ENCODE peak calls at places on chromosomes 3 and 15, in eight cellular contexts. M is AG08395; I is frontal cortex; V is effector CD4-positive, alpha-beta T cell; F is cardiac muscle cell; J is activated CD8-positive, alpha-beta memory T cell treated with anti-CD3 and anti-CD28 coated beads, Interleukin-2, amount 50 U/mL, for 4 hours; Z is naive thymus-derived CD4-positive, alpha-beta T cell; T is pulmonary artery endothelial cell. L is an unnamed sample.

GRCh38 chr3:23455775-23456174 is 252.6 kb downstream of the UBE2E2 start:
- DNase-seq in V (no peak), M (peak), F (peak), J (no peak), Z (no peak), I (no peak), T (no peak), L (peak)

GRCh38 chr3:21226086-21226485 is 524.9 kb downstream of the ZNF385D start:
- DNase-seq in T (no peak), V (no peak), M (no peak), F (no peak), Z (no peak), I (no peak), J (no peak), L (no peak)

GRCh38 chr3:58013973-58014649 is 5.9 kb downstream of the FLNB start:
- DNase-seq in V (no peak), M (peak), T (no peak), I (no peak), J (no peak), F (peak), Z (no peak), L (peak)

GRCh38 chr3:129199366-129199765 is 15.7 kb upstream of the CNBP start:
- DNase-seq in I (no peak), F (no peak), V (no peak), J (no peak), Z (no peak), M (no peak), T (no peak), L (no peak)

GRCh38 chr3:186331043-186331442 is 31.0 kb downstream of the DGKG start:
- DNase-seq in V (no peak), I (no peak), F (no peak), Z (no peak), T (no peak), J (no peak), M (no peak), L (no peak)

GRCh38 chr3:96267577-96267976 is 546.8 kb upstream of the EPHA6 start:
- DNase-seq in T (no peak), Z (no peak), M (no peak), J (no peak), V (no peak), F (no peak), I (no peak), L (no peak)

GRCh38 chr3:130709671-130710070 is 37.0 kb downstream of the PIK3R4 start:
- DNase-seq in I (no peak), J (no peak), T (no peak), Z (no peak), M (no peak), V (no peak), F (peak), L (no peak)

GRCh38 chr3:14507757-14508504 is 32.2 kb downstream of the GRIP2 start:
- DNase-seq in M (no peak), J (no peak), F (no peak), T (no peak), V (no peak), Z (no peak), I (no peak), L (no peak)

GRCh38 chr3:195897853-195898415 is 10.4 kb downstream of the TNK2 start:
- DNase-seq in I (no peak), Z (no peak), M (no peak), V (no peak), F (no peak), T (no peak), J (no peak), L (no peak)

GRCh38 chr15:36886135-36887011 is 214.0 kb downstream of the MEIS2 start:
- DNase-seq in Z (no peak), I (no peak), F (no peak), J (no peak), M (no peak), T (no peak), V (no peak), L (no peak)

GRCh38 chr3:78201066-78201465 is 1161.2 kb downstream of the ROBO2 start:
- DNase-seq in V (no peak), I (no peak), M (no peak), J (no peak), F (no peak), T (no peak), Z (no peak), L (no peak)

GRCh38 chr3:144930431-144930830 is 958.8 kb downstream of the DIPK2A start:
- DNase-seq in J (no peak), I (no peak), Z (no peak), V (no peak), T (no peak), F (no peak), M (no peak), L (no peak)

GRCh38 chr3:102265720-102266119 is 169.1 kb upstream of the ZPLD1 start:
- DNase-seq in T (no peak), Z (no peak), F (peak), J (no peak), M (no peak), I (no peak), V (no peak), L (no peak)

GRCh38 chr15:99967841-99968371 is 234.7 kb upstream of the LYSMD4 start:
- DNase-seq in J (no peak), I (no peak), M (no peak), V (no peak), F (peak), T (no peak), Z (no peak), L (no peak)

GRCh38 chr15:48046813-48047483 is 73.8 kb upstream of the SLC24A5 start:
- DNase-seq in M (no peak), V (no peak), F (no peak), I (no peak), J (no peak), Z (no peak), T (no peak), L (no peak)

GRCh38 chr3:71225951-71226564 is 357.5 kb downstream of the FOXP1 start:
- DNase-seq in F (no peak), V (no peak), M (no peak), I (no peak), J (no peak), Z (no peak), T (no peak), L (peak)

GRCh38 chr15:77481670-77482069 is 61.0 kb downstream of the HMG20A start:
- DNase-seq in T (peak), Z (no peak), M (no peak), I (no peak), V (no peak), F (peak), J (no peak), L (peak)

GRCh38 chr15:43903864-43904290 is 77.1 kb downstream of the WDR76 start:
- DNase-seq in J (peak), I (peak), V (peak), Z (peak), M (peak), T (peak), F (peak), L (peak)

GRCh38 chr15:66939451-66940023 is 125.9 kb upstream of the SMAD3 start:
- DNase-seq in Z (no peak), I (no peak), M (no peak), J (no peak), T (no peak), V (no peak), F (no peak), L (no peak)

GRCh38 chr15:43151688-43152087 is 18.3 kb downstream of the TMEM62 start:
- DNase-seq in F (no peak), V (no peak), I (no peak), Z (no peak), J (no peak), T (no peak), M (no peak), L (no peak)

GRCh38 chr3:158743664-158744566 is 11.7 kb upstream of the RARRES1 start:
- DNase-seq in M (no peak), I (no peak), V (no peak), Z (no peak), J (no peak), F (no peak), T (no peak), L (no peak)

GRCh38 chr3:114880078-114880477 is 267.0 kb downstream of the ZBTB20 start:
- DNase-seq in T (no peak), V (no peak), I (no peak), J (no peak), M (no peak), F (no peak), Z (no peak), L (no peak)

GRCh38 chr3:177035678-177036077 is 161.6 kb downstream of the TBL1XR1 start:
- DNase-seq in F (no peak), I (no peak), J (no peak), M (no peak), T (no peak), V (no peak), Z (no peak), L (no peak)